ENCODE peak calls at places on chromosomes 3 and 15, in four cellular contexts. One of them, this sample, is unnamed.
A peak's percentile ranks its signal among the peaks of the same experiment; 100 is the strongest.

GRCh38 chr3:141998674-141999290 is 122.3 kb downstream of the ATP1B3 start:
- DNase-seq in GM03348: peak; percentile 36
- DNase-seq in T-helper 2 cell: no peak
- DNase-seq in mesothelial cell of epicardium: no peak
- DNase-seq in this sample: no peak

GRCh38 chr15:63939531-63940130 is 105.9 kb upstream of the HERC1 start:
- DNase-seq in GM03348: peak; percentile 76
- DNase-seq in T-helper 2 cell: peak; percentile 68
- DNase-seq in mesothelial cell of epicardium: no peak
- DNase-seq in this sample: no peak

GRCh38 chr3:45204136-45204535 is 22.0 kb downstream of the TMEM158 start:
- DNase-seq in GM03348: peak; percentile 68
- DNase-seq in T-helper 2 cell: no peak
- DNase-seq in mesothelial cell of epicardium: no peak
- DNase-seq in this sample: no peak

GRCh38 chr3:173889522-173890055 is 492.0 kb downstream of the NLGN1 start:
- DNase-seq in GM03348: no peak
- DNase-seq in T-helper 2 cell: no peak
- DNase-seq in mesothelial cell of epicardium: no peak
- DNase-seq in this sample: no peak

GRCh38 chr15:63250312-63250965 is 27.0 kb upstream of the APH1B start:
- DNase-seq in GM03348: peak; percentile 85
- DNase-seq in T-helper 2 cell: no peak
- DNase-seq in mesothelial cell of epicardium: no peak
- DNase-seq in this sample: no peak

GRCh38 chr15:70447927-70448698 is 315.2 kb downstream of the UACA start:
- DNase-seq in GM03348: no peak
- DNase-seq in T-helper 2 cell: peak; percentile 13
- DNase-seq in mesothelial cell of epicardium: peak; percentile 49
- DNase-seq in this sample: no peak

GRCh38 chr15:66820474-66821258 is 118.6 kb downstream of the SMAD6 start:
- DNase-seq in GM03348: peak; percentile 47
- DNase-seq in T-helper 2 cell: no peak
- DNase-seq in mesothelial cell of epicardium: no peak
- DNase-seq in this sample: no peak

GRCh38 chr3:11424277-11424676 is 152.1 kb downstream of the ATG7 start:
- DNase-seq in GM03348: no peak
- DNase-seq in T-helper 2 cell: no peak
- DNase-seq in mesothelial cell of epicardium: no peak
- DNase-seq in this sample: no peak

GRCh38 chr3:105594219-105594618 is 227.5 kb downstream of the ALCAM start:
- DNase-seq in GM03348: peak; percentile 30
- DNase-seq in T-helper 2 cell: no peak
- DNase-seq in mesothelial cell of epicardium: no peak
- DNase-seq in this sample: no peak

GRCh38 chr3:103949690-103950089 is 1417.0 kb upstream of the ALCAM start:
- DNase-seq in GM03348: no peak
- DNase-seq in T-helper 2 cell: no peak
- DNase-seq in mesothelial cell of epicardium: no peak
- DNase-seq in this sample: no peak

GRCh38 chr3:157082305-157082981 is 77.5 kb downstream of the CCNL1 start:
- DNase-seq in GM03348: no peak
- DNase-seq in T-helper 2 cell: no peak
- DNase-seq in mesothelial cell of epicardium: no peak
- DNase-seq in this sample: no peak

GRCh38 chr3:193972816-193973215 is 163.1 kb upstream of the HES1 start:
- DNase-seq in GM03348: peak; percentile 59
- DNase-seq in T-helper 2 cell: no peak
- DNase-seq in mesothelial cell of epicardium: no peak
- DNase-seq in this sample: no peak

GRCh38 chr3:59818033-59818936 is 768.5 kb upstream of the CFAP20DC start:
- DNase-seq in GM03348: peak; percentile 87
- DNase-seq in T-helper 2 cell: no peak
- DNase-seq in mesothelial cell of epicardium: no peak
- DNase-seq in this sample: no peak

GRCh38 chr3:64685331-64685799 is 2.4 kb downstream of the ADAMTS9 start:
- DNase-seq in GM03348: peak; percentile 31
- DNase-seq in T-helper 2 cell: no peak
- DNase-seq in mesothelial cell of epicardium: no peak
- DNase-seq in this sample: no peak

GRCh38 chr15:82036461-82036860 is 9.4 kb downstream of the MEX3B start:
- DNase-seq in GM03348: no peak
- DNase-seq in T-helper 2 cell: no peak
- DNase-seq in mesothelial cell of epicardium: no peak
- DNase-seq in this sample: no peak

GRCh38 chr3:122458992-122459391 is 43.1 kb upstream of the WDR5B start:
- DNase-seq in GM03348: peak; percentile 54
- DNase-seq in T-helper 2 cell: peak; percentile 2
- DNase-seq in mesothelial cell of epicardium: no peak
- DNase-seq in this sample: no peak

GRCh38 chr3:43346990-43347749 is 60.8 kb downstream of the SNRK start:
- DNase-seq in GM03348: no peak
- DNase-seq in T-helper 2 cell: peak; percentile 86
- DNase-seq in mesothelial cell of epicardium: no peak
- DNase-seq in this sample: peak; percentile 21

GRCh38 chr15:38438031-38438986 is 15.6 kb upstream of the FAM98B start:
- DNase-seq in GM03348: no peak
- DNase-seq in T-helper 2 cell: no peak
- DNase-seq in mesothelial cell of epicardium: no peak
- DNase-seq in this sample: no peak

GRCh38 chr3:194097141-194097880 is 38.6 kb upstream of the HES1 start:
- DNase-seq in GM03348: peak; percentile 47
- DNase-seq in T-helper 2 cell: no peak
- DNase-seq in mesothelial cell of epicardium: no peak
- DNase-seq in this sample: no peak